ENCODE peak calls at places on chromosome 6, in eight cellular contexts. One of them, this sample, is unnamed.

GRCh38 chr6:27026361-27026760 is 221.1 kb upstream of the PRSS16 start:
- DNase-seq in LNCaP clone FGC: no peak
- DNase-seq in SHP77: no peak
- DNase-seq in T-helper 17 cell: no peak
- DNase-seq in Panc1: no peak
- DNase-seq in A172: no peak
- DNase-seq in GM04504: no peak
- DNase-seq in HCT116: no peak
- DNase-seq in this sample: no peak

GRCh38 chr6:169247991-169248390 is 5.7 kb downstream of the THBS2 start:
- DNase-seq in SHP77: no peak
- DNase-seq in T-helper 17 cell: no peak
- DNase-seq in A172: no peak
- DNase-seq in HCT116: no peak
- DNase-seq in Panc1: no peak
- DNase-seq in GM04504: no peak
- DNase-seq in LNCaP clone FGC: no peak
- DNase-seq in this sample: no peak

GRCh38 chr6:5457983-5458683 is 196.8 kb downstream of the FARS2 start:
- DNase-seq in T-helper 17 cell: no peak
- DNase-seq in SHP77: peak; percentile 56
- DNase-seq in Panc1: no peak
- DNase-seq in A172: no peak
- DNase-seq in LNCaP clone FGC: peak; percentile 99
- DNase-seq in HCT116: no peak
- DNase-seq in GM04504: no peak
- DNase-seq in this sample: peak; percentile 28

GRCh38 chr6:149830731-149831379 is 33.3 kb downstream of the LRP11 start:
- DNase-seq in SHP77: no peak
- DNase-seq in LNCaP clone FGC: no peak
- DNase-seq in GM04504: peak; percentile 50
- DNase-seq in A172: no peak
- DNase-seq in T-helper 17 cell: no peak
- DNase-seq in Panc1: no peak
- DNase-seq in HCT116: no peak
- DNase-seq in this sample: no peak

GRCh38 chr6:162753775-162754174 is 26.0 kb downstream of the PACRG start:
- DNase-seq in A172: no peak
- DNase-seq in T-helper 17 cell: no peak
- DNase-seq in GM04504: no peak
- DNase-seq in Panc1: no peak
- DNase-seq in LNCaP clone FGC: no peak
- DNase-seq in SHP77: no peak
- DNase-seq in HCT116: no peak
- DNase-seq in this sample: no peak

GRCh38 chr6:8589941-8590676 is 154.8 kb upstream of the SLC35B3 start:
- DNase-seq in A172: no peak
- DNase-seq in SHP77: no peak
- DNase-seq in GM04504: no peak
- DNase-seq in LNCaP clone FGC: no peak
- DNase-seq in HCT116: peak; percentile 32
- DNase-seq in Panc1: no peak
- DNase-seq in T-helper 17 cell: no peak
- DNase-seq in this sample: no peak

GRCh38 chr6:129136751-129137150 is 253.8 kb downstream of the LAMA2 start:
- DNase-seq in HCT116: no peak
- DNase-seq in GM04504: no peak
- DNase-seq in Panc1: no peak
- DNase-seq in A172: no peak
- DNase-seq in LNCaP clone FGC: no peak
- DNase-seq in T-helper 17 cell: no peak
- DNase-seq in SHP77: no peak
- DNase-seq in this sample: no peak

GRCh38 chr6:110415297-110415916 is at the start of gene DDO:
- DNase-seq in A172: peak; percentile 82
- DNase-seq in Panc1: no peak
- DNase-seq in GM04504: no peak
- DNase-seq in LNCaP clone FGC: peak; percentile 94
- DNase-seq in HCT116: no peak
- DNase-seq in T-helper 17 cell: no peak
- DNase-seq in SHP77: peak; percentile 58
- DNase-seq in this sample: no peak

GRCh38 chr6:54135665-54136370 is 24.6 kb downstream of the MLIP start:
- DNase-seq in A172: peak; percentile 56
- DNase-seq in T-helper 17 cell: no peak
- DNase-seq in HCT116: no peak
- DNase-seq in LNCaP clone FGC: peak; percentile 14
- DNase-seq in GM04504: peak; percentile 33
- DNase-seq in Panc1: no peak
- DNase-seq in SHP77: no peak
- DNase-seq in this sample: no peak

GRCh38 chr6:149563203-149563927 is 2.8 kb upstream of the GINM1 start:
- DNase-seq in GM04504: peak; percentile 60
- DNase-seq in HCT116: no peak
- DNase-seq in LNCaP clone FGC: no peak
- DNase-seq in A172: peak; percentile 53
- DNase-seq in T-helper 17 cell: no peak
- DNase-seq in Panc1: no peak
- DNase-seq in SHP77: no peak
- DNase-seq in this sample: peak; percentile 64

GRCh38 chr6:136084403-136084802 is 165.7 kb downstream of the MTFR2 start:
- DNase-seq in GM04504: no peak
- DNase-seq in Panc1: no peak
- DNase-seq in LNCaP clone FGC: no peak
- DNase-seq in T-helper 17 cell: no peak
- DNase-seq in HCT116: no peak
- DNase-seq in A172: no peak
- DNase-seq in SHP77: no peak
- DNase-seq in this sample: no peak

GRCh38 chr6:150894935-150895686 is 29.6 kb downstream of the MTHFD1L start:
- DNase-seq in T-helper 17 cell: no peak
- DNase-seq in A172: peak; percentile 56
- DNase-seq in SHP77: no peak
- DNase-seq in GM04504: no peak
- DNase-seq in Panc1: no peak
- DNase-seq in HCT116: no peak
- DNase-seq in LNCaP clone FGC: no peak
- DNase-seq in this sample: peak; percentile 47

GRCh38 chr6:49868951-49869529 is 2.7 kb upstream of the CRISP1 start:
- DNase-seq in SHP77: no peak
- DNase-seq in HCT116: no peak
- DNase-seq in T-helper 17 cell: no peak
- DNase-seq in A172: no peak
- DNase-seq in Panc1: no peak
- DNase-seq in GM04504: no peak
- DNase-seq in LNCaP clone FGC: no peak
- DNase-seq in this sample: no peak

GRCh38 chr6:161406633-161407032 is 132.8 kb upstream of the AGPAT4 start:
- DNase-seq in GM04504: peak; percentile 76
- DNase-seq in T-helper 17 cell: no peak
- DNase-seq in Panc1: no peak
- DNase-seq in LNCaP clone FGC: no peak
- DNase-seq in SHP77: no peak
- DNase-seq in A172: peak; percentile 65
- DNase-seq in HCT116: peak; percentile 39
- DNase-seq in this sample: no peak

GRCh38 chr6:68778356-68779020 is 143.4 kb downstream of the ADGRB3 start:
- DNase-seq in GM04504: no peak
- DNase-seq in A172: peak; percentile 39
- DNase-seq in HCT116: no peak
- DNase-seq in T-helper 17 cell: no peak
- DNase-seq in LNCaP clone FGC: no peak
- DNase-seq in SHP77: peak; percentile 30
- DNase-seq in Panc1: peak; percentile 24
- DNase-seq in this sample: no peak

GRCh38 chr6:90079555-90080490 is 185.6 kb downstream of the GJA10 start:
- DNase-seq in A172: no peak
- DNase-seq in GM04504: no peak
- DNase-seq in HCT116: no peak
- DNase-seq in T-helper 17 cell: no peak
- DNase-seq in LNCaP clone FGC: no peak
- DNase-seq in Panc1: no peak
- DNase-seq in SHP77: no peak
- DNase-seq in this sample: no peak

GRCh38 chr6:163707385-163708355 is 293.2 kb downstream of the QKI start:
- DNase-seq in GM04504: no peak
- DNase-seq in Panc1: no peak
- DNase-seq in SHP77: no peak
- DNase-seq in A172: peak; percentile 0
- DNase-seq in T-helper 17 cell: no peak
- DNase-seq in LNCaP clone FGC: peak; percentile 11
- DNase-seq in HCT116: no peak
- DNase-seq in this sample: no peak

GRCh38 chr6:14017626-14018475 is 93.1 kb downstream of the RNF182 start:
- DNase-seq in GM04504: no peak
- DNase-seq in HCT116: no peak
- DNase-seq in LNCaP clone FGC: no peak
- DNase-seq in SHP77: no peak
- DNase-seq in A172: no peak
- DNase-seq in Panc1: no peak
- DNase-seq in T-helper 17 cell: no peak
- DNase-seq in this sample: no peak

GRCh38 chr6:135195045-135195444 is 13.9 kb downstream of the MYB start:
- DNase-seq in GM04504: no peak
- DNase-seq in SHP77: no peak
- DNase-seq in T-helper 17 cell: no peak
- DNase-seq in A172: no peak
- DNase-seq in LNCaP clone FGC: no peak
- DNase-seq in HCT116: no peak
- DNase-seq in Panc1: no peak
- DNase-seq in this sample: no peak

GRCh38 chr6:56911847-56912246 is 43.1 kb upstream of the BEND6 start:
- DNase-seq in SHP77: no peak
- DNase-seq in GM04504: peak; percentile 69
- DNase-seq in Panc1: peak; percentile 46
- DNase-seq in A172: peak; percentile 79
- DNase-seq in LNCaP clone FGC: no peak
- DNase-seq in T-helper 17 cell: no peak
- DNase-seq in HCT116: peak; percentile 50
- DNase-seq in this sample: peak; percentile 14

GRCh38 chr6:12751694-12752304 is 35.2 kb downstream of the PHACTR1 start:
- DNase-seq in HCT116: no peak
- DNase-seq in SHP77: no peak
- DNase-seq in GM04504: no peak
- DNase-seq in T-helper 17 cell: no peak
- DNase-seq in A172: peak; percentile 47
- DNase-seq in Panc1: no peak
- DNase-seq in LNCaP clone FGC: peak; percentile 11
- DNase-seq in this sample: peak; percentile 40

GRCh38 chr6:16602035-16602434 is 159.2 kb downstream of the ATXN1 start:
- DNase-seq in T-helper 17 cell: no peak
- DNase-seq in GM04504: no peak
- DNase-seq in SHP77: no peak
- DNase-seq in Panc1: no peak
- DNase-seq in LNCaP clone FGC: no peak
- DNase-seq in HCT116: no peak
- DNase-seq in A172: no peak
- DNase-seq in this sample: no peak

GRCh38 chr6:3314176-3314575 is 55.4 kb downstream of the PSMG4 start:
- DNase-seq in LNCaP clone FGC: no peak
- DNase-seq in A172: no peak
- DNase-seq in Panc1: no peak
- DNase-seq in SHP77: no peak
- DNase-seq in HCT116: no peak
- DNase-seq in GM04504: no peak
- DNase-seq in T-helper 17 cell: no peak
- DNase-seq in this sample: no peak

GRCh38 chr6:105075210-105075609 is 104.6 kb downstream of the POPDC3 start:
- DNase-seq in A172: no peak
- DNase-seq in T-helper 17 cell: no peak
- DNase-seq in HCT116: no peak
- DNase-seq in GM04504: no peak
- DNase-seq in SHP77: no peak
- DNase-seq in Panc1: no peak
- DNase-seq in LNCaP clone FGC: no peak
- DNase-seq in this sample: no peak

GRCh38 chr6:16722616-16723015 is 38.6 kb downstream of the ATXN1 start:
- DNase-seq in Panc1: no peak
- DNase-seq in HCT116: no peak
- DNase-seq in T-helper 17 cell: no peak
- DNase-seq in SHP77: no peak
- DNase-seq in GM04504: no peak
- DNase-seq in LNCaP clone FGC: no peak
- DNase-seq in A172: no peak
- DNase-seq in this sample: no peak

GRCh38 chr6:3015144-3015543 is 15.4 kb downstream of the NQO2 start:
- DNase-seq in SHP77: no peak
- DNase-seq in T-helper 17 cell: no peak
- DNase-seq in Panc1: no peak
- DNase-seq in LNCaP clone FGC: no peak
- DNase-seq in HCT116: no peak
- DNase-seq in A172: no peak
- DNase-seq in GM04504: no peak
- DNase-seq in this sample: no peak

GRCh38 chr6:31900917-31901414 is 920 bp downstream of the ZBTB12 start:
- DNase-seq in HCT116: no peak
- DNase-seq in T-helper 17 cell: no peak
- DNase-seq in SHP77: no peak
- DNase-seq in GM04504: no peak
- DNase-seq in LNCaP clone FGC: no peak
- DNase-seq in Panc1: no peak
- DNase-seq in A172: no peak
- DNase-seq in this sample: no peak

GRCh38 chr6:72861935-72862432 is 240.1 kb downstream of the KCNQ5 start:
- DNase-seq in T-helper 17 cell: no peak
- DNase-seq in GM04504: peak; percentile 44
- DNase-seq in HCT116: no peak
- DNase-seq in SHP77: no peak
- DNase-seq in A172: peak; percentile 71
- DNase-seq in Panc1: peak; percentile 36
- DNase-seq in LNCaP clone FGC: no peak
- DNase-seq in this sample: no peak

GRCh38 chr6:658244-658643 is 1.3 kb upstream of the HUS1B start:
- DNase-seq in A172: peak; percentile 36
- DNase-seq in Panc1: no peak
- DNase-seq in HCT116: no peak
- DNase-seq in T-helper 17 cell: no peak
- DNase-seq in SHP77: no peak
- DNase-seq in LNCaP clone FGC: no peak
- DNase-seq in GM04504: no peak
- DNase-seq in this sample: no peak

GRCh38 chr6:137025786-137026730 is 18.7 kb downstream of the IL20RA start:
- DNase-seq in LNCaP clone FGC: no peak
- DNase-seq in A172: no peak
- DNase-seq in T-helper 17 cell: no peak
- DNase-seq in SHP77: no peak
- DNase-seq in Panc1: no peak
- DNase-seq in HCT116: no peak
- DNase-seq in GM04504: no peak
- DNase-seq in this sample: peak; percentile 17